ENCODE peak calls at places on chromosomes 12 and 14, in nine cellular contexts. P is stomach; D is NCI-H226; M is stimulated activated naive CD8-positive, alpha-beta T cell treated with anti-CD3 and anti-CD28 coated beads, Interleukin-15, amount 100 ng/mL, for 72 hours; L is activated B cell treated with CpG ODN at 0.5 μM for 24 hours; S is lower leg skin; H is DMS 273 treated with DMSO at 0.1 percent for 48 hours; X is CD4-positive, alpha-beta memory T cell; W is HS-5. B is an unnamed sample.

GRCh38 chr14:104332634-104333270 is 194.4 kb downstream of the KIF26A start:
- DNase-seq in P (peak), D (no peak), M (no peak), L (no peak), S (peak), H (no peak), X (no peak), W (no peak), B (no peak)

GRCh38 chr12:117210266-117210918 is 20.1 kb upstream of the FBXO21 start:
- DNase-seq in P (no peak), D (no peak), M (no peak), L (no peak), S (no peak), H (no peak), X (no peak), W (no peak), B (no peak)

GRCh38 chr12:76967181-76967885 is 88.5 kb upstream of the CSRP2 start:
- DNase-seq in P (no peak), D (no peak), M (no peak), L (no peak), S (no peak), H (no peak), X (no peak), W (no peak), B (no peak)

GRCh38 chr14:103803661-103804060 is 43.7 kb downstream of the PPP1R13B start:
- DNase-seq in P (no peak), D (peak), M (no peak), L (no peak), S (no peak), H (no peak), X (no peak), W (peak), B (no peak)

GRCh38 chr12:57803317-57803893 is 15.1 kb downstream of the AVIL start:
- DNase-seq in P (peak), D (peak), M (no peak), L (no peak), S (no peak), H (peak), X (no peak), W (no peak), B (peak)

GRCh38 chr12:4506870-4507269 is 31.8 kb upstream of the RAD51AP1 start:
- DNase-seq in P (no peak), D (no peak), M (peak), L (no peak), S (no peak), H (no peak), X (peak), W (no peak), B (peak)

GRCh38 chr12:20220339-20220738 is 148.0 kb upstream of the PDE3A start:
- DNase-seq in P (no peak), D (peak), M (no peak), L (no peak), S (no peak), H (no peak), X (no peak), W (no peak), B (no peak)

GRCh38 chr12:55849616-55850015 is 6.9 kb upstream of the MMP19 start:
- DNase-seq in P (no peak), D (no peak), M (no peak), L (no peak), S (no peak), H (no peak), X (no peak), W (no peak), B (no peak)

GRCh38 chr12:110266980-110267620 is 13.9 kb upstream of the ATP2A2 start:
- DNase-seq in P (no peak), D (no peak), M (no peak), L (no peak), S (no peak), H (peak), X (no peak), W (peak), B (no peak)

GRCh38 chr12:132438139-132438700 is 51.7 kb upstream of the FBRSL1 start:
- DNase-seq in P (no peak), D (no peak), M (no peak), L (no peak), S (no peak), H (no peak), X (no peak), W (no peak), B (no peak)

B was measured in central memory CD4-positive, alpha-beta T cell.